ENCODE peak calls at places on chromosomes 4 and X, in six cellular contexts. F, S, B, T, X and L are unnamed samples. For H3K27me3, the result is how much of the 10 kb centered on the place peaks cover.

GRCh38 chr4:121428721-121429120 is 47.9 kb upstream of the QRFPR start:
- DNase-seq in B (no peak), F (no peak), S (no peak), T (no peak), X (no peak), L (no peak)

GRCh38 chrX:103396186-103396585 is 19.8 kb downstream of the BEX3 start:
- DNase-seq in B (no peak), X (no peak), F (no peak), S (no peak), T (no peak), L (no peak)

GRCh38 chr4:8364141-8364540 is 76.4 kb downstream of the ACOX3 start:
- DNase-seq in T (no peak), B (no peak), F (no peak), X (no peak), S (no peak), L (no peak)

GRCh38 chr4:156939801-156940200 is 31.8 kb downstream of the PDGFC start:
- DNase-seq in B (no peak), F (no peak), X (no peak), S (no peak), T (no peak), L (no peak)

GRCh38 chr4:41792166-41792565 is 43.6 kb upstream of the PHOX2B start:
- DNase-seq in T (no peak), F (no peak), X (no peak), S (no peak), B (no peak), L (no peak)

GRCh38 chr4:109560687-109561452 is 824 bp downstream of the MCUB start:
- DNase-seq in B (no peak), F (peak), T (peak), X (no peak), S (peak), L (peak)

GRCh38 chr4:1976416-1977352 is 32.1 kb downstream of the NELFA start:
- DNase-seq in F (no peak), T (no peak), X (no peak), S (no peak), B (no peak), L (no peak)

GRCh38 chr4:109040441-109040840 is 262.0 kb downstream of the COL25A1 start:
- DNase-seq in S (no peak), B (no peak), T (no peak), X (no peak), F (no peak), L (no peak)

GRCh38 chr4:42428036-42428435 is 30.7 kb downstream of the SHISA3 start:
- DNase-seq in T (no peak), F (no peak), X (no peak), S (no peak), B (no peak), L (no peak)

GRCh38 chrX:104172121-104172520 is 5.9 kb downstream of the FAM199X start:
- DNase-seq in B (no peak), X (no peak), T (no peak), F (no peak), S (no peak), L (no peak)

GRCh38 chr4:128854433-128854832 is 44.9 kb downstream of the JADE1 start:
- DNase-seq in T (no peak), B (no peak), X (no peak), F (no peak), S (no peak), L (peak)

DNA sequence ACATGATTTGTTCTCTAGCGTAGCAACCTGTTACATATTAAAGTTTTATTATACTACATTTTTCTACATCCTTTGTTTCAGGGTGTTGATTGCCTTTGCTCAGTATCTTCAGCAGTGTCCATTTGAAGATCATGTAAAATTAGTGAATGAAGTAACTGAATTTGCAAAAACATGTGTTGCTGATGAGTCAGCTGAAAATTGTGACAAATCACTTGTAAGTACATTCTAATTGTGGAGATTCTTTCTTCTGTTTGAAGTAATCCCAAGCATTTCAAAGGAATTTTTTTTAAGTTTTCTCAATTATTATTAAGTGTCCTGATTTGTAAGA is 2.4 kb downstream of the ALB start:
- DNase-seq in F (no peak), B (no peak), T (no peak), S (no peak), X (no peak), L (no peak)
- H3K27ac ChIP-seq in F (no peak), B (no peak), T (no peak), S (no peak), X (peak), L (no peak)

DNA sequence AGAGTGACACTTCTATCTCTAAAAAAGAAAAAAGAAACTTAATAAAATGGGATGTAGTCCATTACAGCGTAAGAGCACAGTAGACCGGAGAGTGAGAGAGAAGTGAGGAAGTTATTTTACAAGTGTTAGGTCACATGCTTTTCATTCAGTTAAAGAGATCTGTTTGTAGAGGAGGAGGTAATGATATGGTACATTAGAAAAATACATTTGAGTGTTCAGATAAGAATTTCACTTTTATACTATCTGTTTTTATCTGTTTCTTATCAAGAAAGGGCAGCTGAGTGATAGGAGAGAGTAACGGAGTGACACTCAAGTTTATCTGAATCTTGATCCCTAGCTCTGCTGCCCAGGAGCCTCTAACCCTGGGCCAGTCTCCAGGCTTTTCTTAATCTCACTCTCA is 38.9 kb downstream of the FNIP2 start:
- DNase-seq in B (no peak), F (no peak), S (no peak), X (no peak), T (no peak), L (no peak)
- H3K27me3 ChIP-seq in B (under half), F (under half), S (under half), X (under half), T (under half), L (under half)

DNA sequence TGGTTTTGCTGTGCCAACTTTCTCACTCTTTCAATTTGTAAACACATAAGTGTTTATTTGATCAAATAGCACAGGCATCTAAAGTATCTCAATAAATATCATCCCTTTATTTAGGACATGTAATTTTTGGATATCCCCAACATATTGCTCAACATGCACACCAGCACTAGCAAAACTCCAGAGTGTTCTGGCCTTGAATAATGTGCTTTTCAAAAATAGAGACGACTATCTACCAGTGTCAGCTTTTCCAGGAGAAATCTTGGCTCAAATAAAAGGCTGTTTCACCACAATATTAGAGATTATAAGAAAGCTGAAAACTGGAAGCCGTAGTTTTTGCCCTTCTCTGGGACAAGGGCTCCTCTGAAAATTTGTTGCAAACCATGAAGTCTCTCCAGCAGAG is 67.0 kb downstream of the MAOB start:
- DNase-seq in X (no peak), S (no peak), B (no peak), T (no peak), F (no peak), L (no peak)
- TF ChIP-seq GABPA in X (no peak), S (no peak), B (no peak), T (no peak), F (no peak), L (no peak)

GRCh38 chr4:185730849-185731608 is 81.0 kb downstream of the SORBS2 start:
- DNase-seq in T (no peak), B (no peak), F (no peak), S (no peak), X (no peak), L (no peak)
- H3K27ac ChIP-seq in T (peak), B (no peak), F (no peak), S (no peak), X (no peak), L (no peak)

GRCh38 chr4:37223732-37224131 is 20.8 kb upstream of the NWD2 start:
- DNase-seq in S (no peak), B (no peak), F (no peak), T (no peak), X (no peak), L (no peak)
- H3K27me3 ChIP-seq in S (under half), B (under half), F (under half), T (under half), X (under half), L (under half)

DNA sequence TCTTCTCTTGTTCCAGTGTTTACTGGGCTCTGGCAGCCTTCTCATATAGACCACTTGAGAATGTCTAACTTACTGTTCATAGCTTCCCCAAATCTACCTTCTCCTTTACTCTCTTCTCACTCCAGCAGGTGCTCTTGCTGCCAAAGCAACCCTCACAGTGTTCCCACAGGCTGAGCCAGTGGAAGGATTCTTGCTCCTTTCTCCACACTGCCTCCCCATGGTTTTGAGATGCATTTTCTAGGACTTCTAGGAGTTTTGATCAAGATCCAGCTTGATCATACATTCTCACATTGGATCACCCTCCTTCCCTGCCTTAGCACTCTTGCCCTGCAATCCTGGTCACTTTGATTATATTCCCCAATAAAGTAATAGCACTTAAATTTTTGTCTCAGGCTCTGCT is 230.8 kb downstream of the TMEM47 start:
- DNase-seq in S (no peak), B (no peak), F (no peak), T (no peak), X (no peak), L (no peak)
- TF ChIP-seq GABPA in S (no peak), B (no peak), F (no peak), T (no peak), X (no peak), L (no peak)

GRCh38 chr4:163554870-163555465 is 60.5 kb downstream of the TMA16 start:
- DNase-seq in T (no peak), X (no peak), S (no peak), F (peak), B (no peak), L (no peak)

GRCh38 chr4:163556650-163557391 is 62.3 kb downstream of the TMA16 start:
- DNase-seq in F (no peak), X (no peak), B (no peak), T (no peak), S (no peak), L (no peak)

GRCh38 chr4:163556169-163556568 is 61.7 kb downstream of the TMA16 start:
- DNase-seq in T (no peak), F (no peak), X (no peak), B (no peak), S (no peak), L (no peak)

GRCh38 chr4:163562496-163562895 is 68.0 kb downstream of the TMA16 start:
- DNase-seq in X (no peak), T (no peak), S (no peak), F (no peak), B (no peak), L (no peak)

GRCh38 chr4:163558539-163559044 is 64.1 kb downstream of the TMA16 start:
- DNase-seq in B (no peak), S (no peak), F (no peak), X (no peak), T (no peak), L (no peak)
- H3K27ac ChIP-seq in B (no peak), S (no peak), F (no peak), X (no peak), T (peak), L (no peak)